ENCODE peak calls at places on chromosomes 16 and 17, in six cellular contexts. R, H, E, N, S and L are unnamed samples.

GRCh38 chr16:89471225-89471624 is 19.1 kb downstream of the ANKRD11 start:
- DNase-seq in R (no peak), S (no peak), E (no peak), H (peak; percentile 86), N (no peak), L (no peak)

GRCh38 chr16:11515540-11516430 is 70.9 kb downstream of the LITAF start:
- DNase-seq in N (no peak), H (no peak), R (no peak), E (no peak), S (no peak), L (no peak)

GRCh38 chr16:4176794-4177438 is 60.7 kb upstream of the ADCY9 start:
- DNase-seq in E (peak; percentile 44), N (peak; percentile 27), H (peak; percentile 70), S (no peak), R (no peak), L (no peak)

GRCh38 chr17:46964315-46965265 is 14.5 kb downstream of the RPRML start:
- DNase-seq in E (no peak), H (peak; percentile 32), S (no peak), N (no peak), R (no peak), L (no peak)

GRCh38 chr17:38728290-38728831 is 1.8 kb upstream of the CISD3 start:
- DNase-seq in H (no peak), N (no peak), E (no peak), R (no peak), S (no peak), L (no peak)

GRCh38 chr17:19248149-19248922 is 11.2 kb downstream of the EPN2 start:
- DNase-seq in H (no peak), N (no peak), E (no peak), R (no peak), S (no peak), L (no peak)

GRCh38 chr16:591892-592517 is 2.1 kb downstream of the RAB40C start:
- DNase-seq in S (no peak), N (no peak), R (no peak), E (no peak), H (no peak), L (no peak)

GRCh38 chr17:3687949-3688614 is 7.9 kb downstream of the P2RX5 start:
- DNase-seq in H (no peak), N (no peak), E (no peak), S (no peak), R (no peak), L (no peak)

GRCh38 chr16:69193860-69194259 is 6.9 kb downstream of the SNTB2 start:
- DNase-seq in R (no peak), E (no peak), N (no peak), S (no peak), H (peak; percentile 55), L (no peak)

GRCh38 chr17:7951143-7951792 is 19.3 kb downstream of the CNTROB start:
- DNase-seq in R (no peak), N (no peak), H (no peak), S (no peak), E (no peak), L (no peak)

GRCh38 chr16:20385844-20386832 is 18.4 kb downstream of the PDILT start:
- DNase-seq in S (peak; percentile 92), R (no peak), H (peak; percentile 10), E (peak; percentile 61), N (peak; percentile 17), L (no peak)

GRCh38 chr17:75587718-75588545 is at the start of gene MYO15B:
- DNase-seq in H (no peak), N (no peak), S (peak; percentile 91), R (no peak), E (no peak), L (peak; percentile 67)

GRCh38 chr16:6735631-6736030 is 597.0 kb upstream of the RBFOX1 start:
- DNase-seq in N (no peak), H (no peak), S (no peak), R (no peak), E (no peak), L (no peak)

GRCh38 chr17:2198917-2199316 is 104.7 kb downstream of the SMG6 start:
- DNase-seq in N (no peak), H (peak; percentile 88), R (no peak), E (no peak), S (peak; percentile 43), L (no peak)

GRCh38 chr16:89693931-89694783 is 7.3 kb downstream of the SPATA2L start:
- DNase-seq in N (no peak), H (no peak), S (no peak), E (no peak), R (no peak), L (peak; percentile 71)

GRCh38 chr17:77884019-77884418 is 74.5 kb upstream of the TNRC6C start:
- DNase-seq in S (no peak), H (peak; percentile 30), N (peak; percentile 86), R (peak; percentile 36), E (peak; percentile 95), L (no peak)

GRCh38 chr17:6088141-6088540 is 18.0 kb downstream of the WSCD1 start:
- DNase-seq in R (no peak), H (no peak), S (no peak), N (no peak), E (no peak), L (no peak)

GRCh38 chr17:45276031-45276430 is 14.1 kb upstream of the SPATA32 start:
- DNase-seq in N (no peak), E (no peak), H (no peak), S (no peak), R (no peak), L (no peak)

GRCh38 chr17:978110-979093 is 1.2 kb downstream of the NXN start:
- DNase-seq in E (no peak), H (peak; percentile 62), N (no peak), S (no peak), R (no peak), L (no peak)

GRCh38 chr17:43599835-43600234 is 53.7 kb upstream of the ETV4 start:
- DNase-seq in H (peak; percentile 77), E (no peak), R (no peak), N (no peak), S (no peak), L (no peak)

GRCh38 chr17:9273334-9274118 is 252.2 kb downstream of the NTN1 start:
- DNase-seq in S (no peak), H (peak; percentile 51), N (peak; percentile 7), R (no peak), E (no peak), L (peak; percentile 83)

GRCh38 chr17:75349589-75349988 is 55.9 kb downstream of the GRB2 start:
- DNase-seq in N (no peak), E (no peak), H (no peak), R (no peak), S (no peak), L (no peak)

GRCh38 chr17:50218771-50219315 is 17.4 kb upstream of the COL1A1 start:
- DNase-seq in H (peak; percentile 98), N (no peak), E (no peak), S (no peak), R (no peak), L (no peak)